ENCODE peak calls at places on chromosomes 7 and 10, in nine cellular contexts. K, J, S, Y, D, X, N, M and F are unnamed samples.
A peak's percentile ranks its signal among the peaks of the same experiment; 100 is the strongest.

GRCh38 chr7:25259487-25260243 is 31.4 kb upstream of the NPVF start:
- DNase-seq in K (peak; percentile 44), J (peak; percentile 63), S (no peak), Y (no peak), D (peak; percentile 80), X (peak; percentile 74), N (peak; percentile 83), M (peak; percentile 76), F (peak; percentile 69)

GRCh38 chr10:85720931-85721330 is 645.7 kb downstream of the GRID1 start:
- DNase-seq in K (no peak), J (no peak), S (no peak), Y (no peak), D (no peak), X (no peak), N (no peak), M (no peak), F (no peak)

GRCh38 chr10:126097558-126098215 is 201.3 kb downstream of the FANK1 start:
- DNase-seq in K (peak; percentile 12), J (no peak), S (no peak), Y (no peak), D (no peak), X (no peak), N (no peak), M (no peak), F (no peak)

GRCh38 chr10:50470798-50471582 is 152.8 kb downstream of the SGMS1 start:
- DNase-seq in K (peak; percentile 86), J (no peak), S (no peak), Y (no peak), D (no peak), X (no peak), N (no peak), M (peak; percentile 17), F (peak; percentile 22)

GRCh38 chr7:25752169-25752568 is 399.8 kb upstream of the NFE2L3 start:
- DNase-seq in K (no peak), J (no peak), S (no peak), Y (no peak), D (no peak), X (no peak), N (no peak), M (no peak), F (no peak)

GRCh38 chr7:107505997-107506682 is 36.3 kb downstream of the GPR22 start:
- DNase-seq in K (no peak), J (no peak), S (no peak), Y (no peak), D (no peak), X (peak; percentile 68), N (peak; percentile 34), M (peak; percentile 16), F (peak; percentile 28)

GRCh38 chr10:23344251-23344841 is at the start of gene C10orf67:
- DNase-seq in K (peak; percentile 58), J (peak; percentile 43), S (peak; percentile 87), Y (peak; percentile 75), D (no peak), X (no peak), N (no peak), M (peak; percentile 39), F (peak; percentile 64)

GRCh38 chr7:116832692-116833091 is 29.7 kb upstream of the CAPZA2 start:
- DNase-seq in K (no peak), J (no peak), S (no peak), Y (no peak), D (no peak), X (no peak), N (no peak), M (no peak), F (no peak)

GRCh38 chr7:143181349-143181748 is 1.9 kb upstream of the TAS2R39 start:
- DNase-seq in K (no peak), J (no peak), S (no peak), Y (no peak), D (no peak), X (no peak), N (no peak), M (no peak), F (no peak)

GRCh38 chr7:48006866-48007265 is 22.0 kb downstream of the SUN3 start:
- DNase-seq in K (no peak), J (no peak), S (no peak), Y (no peak), D (no peak), X (no peak), N (no peak), M (peak; percentile 7), F (no peak)

GRCh38 chr7:23184709-23185354 is 3.0 kb downstream of the NUP42 start:
- DNase-seq in K (peak; percentile 16), J (peak; percentile 58), S (no peak), Y (no peak), D (no peak), X (no peak), N (peak; percentile 27), M (peak; percentile 51), F (no peak)

GRCh38 chr7:21636694-21637093 is 93.9 kb downstream of the DNAH11 start:
- DNase-seq in K (no peak), J (no peak), S (no peak), Y (no peak), D (no peak), X (no peak), N (no peak), M (no peak), F (no peak)

GRCh38 chr10:106355450-106355849 is 809.1 kb downstream of the SORCS1 start:
- DNase-seq in K (no peak), J (no peak), S (no peak), Y (no peak), D (no peak), X (no peak), N (no peak), M (no peak), F (no peak)
- TF ChIP-seq CTCF in K (peak; percentile 12), J (no peak), S (no peak), Y (no peak), D (no peak), X (no peak), N (peak; percentile 70), M (no peak), F (no peak)

DNA sequence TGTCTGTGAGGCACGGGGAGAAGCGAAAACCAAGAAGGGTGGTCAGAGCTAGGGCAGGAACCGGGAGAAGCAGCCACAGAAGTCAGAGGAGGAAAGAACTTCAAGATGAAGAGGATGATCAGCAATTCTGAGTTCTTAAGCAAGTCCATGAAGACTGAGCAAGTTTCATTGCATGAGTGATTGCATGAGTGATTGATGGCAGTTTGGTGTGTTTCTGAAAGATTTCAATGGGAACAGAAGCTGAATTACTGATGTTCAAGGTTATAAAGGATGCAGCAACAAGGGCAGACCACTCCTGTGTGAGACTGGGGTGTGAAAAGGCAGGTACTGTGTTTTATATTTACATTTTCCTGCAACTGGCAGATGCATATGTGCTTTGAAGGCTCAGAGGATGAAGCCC is 35.4 kb downstream of the CCNY start:
- DNase-seq in K (no peak), J (no peak), S (no peak), Y (no peak), D (no peak), X (no peak), N (no peak), M (no peak), F (no peak)
- H3K4me1 ChIP-seq in K (peaks cover 18% of the 10 kb centered on the region), J (peaks cover 91% of the 10 kb centered on the region), S (peaks cover 15% of the 10 kb centered on the region), Y (peaks cover 78% of the 10 kb centered on the region), D (peaks cover 76% of the 10 kb centered on the region), X (peaks cover 48% of the 10 kb centered on the region), N (peaks cover 47% of the 10 kb centered on the region), M (peaks cover 10% of the 10 kb centered on the region), F (peaks cover 18% of the 10 kb centered on the region)

DNA sequence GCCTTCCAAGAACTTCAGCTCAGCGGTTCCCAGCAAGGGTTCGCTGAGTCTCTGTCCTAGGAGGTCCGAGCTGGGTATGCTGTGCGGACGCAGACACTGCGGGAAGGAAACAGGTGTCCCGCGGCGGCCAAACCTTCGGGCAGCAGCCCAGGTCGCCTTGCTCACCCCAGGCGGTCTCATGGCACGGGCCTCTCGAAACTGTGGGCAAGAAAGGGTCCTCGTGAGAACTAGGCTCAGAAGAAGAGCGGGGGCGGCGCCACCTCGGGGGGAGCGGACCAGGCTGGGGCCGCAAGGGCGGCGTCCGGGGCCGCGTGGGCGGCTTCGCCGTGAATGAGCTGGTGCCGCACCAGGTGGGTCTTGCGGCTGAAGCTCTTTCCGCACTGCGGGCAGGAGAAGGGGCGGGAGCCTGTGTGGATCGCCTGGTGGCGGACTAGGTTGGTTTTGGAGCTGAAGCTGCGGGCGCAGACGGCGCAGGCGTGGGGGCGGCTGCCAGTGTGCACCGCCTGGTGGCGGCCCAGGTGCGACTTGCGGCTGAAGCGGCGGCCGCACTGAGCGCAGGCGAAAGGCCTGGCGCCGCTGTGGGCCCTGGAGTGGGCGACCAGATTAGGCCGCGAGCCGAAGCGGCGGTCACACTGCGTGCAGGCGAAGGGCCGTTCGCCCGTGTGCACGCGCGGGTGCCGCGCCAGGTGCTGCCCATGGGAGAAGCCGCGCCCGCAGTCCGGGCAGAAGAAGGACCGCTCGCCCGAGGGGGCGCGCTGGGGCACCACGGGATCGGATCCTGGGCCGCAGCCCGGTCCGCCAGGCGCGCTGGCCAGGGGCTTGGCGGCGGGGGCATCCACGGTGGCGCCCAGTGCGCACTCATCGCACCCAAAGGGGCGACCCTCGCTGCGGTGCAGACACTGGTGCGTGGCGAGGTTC is 8.6 kb downstream of the ZNF467 start:
- DNase-seq in K (no peak), J (no peak), S (no peak), Y (peak; percentile 75), D (no peak), X (no peak), N (no peak), M (no peak), F (no peak)
- TF ChIP-seq CTCF in K (no peak), J (peak; percentile 14), S (no peak), Y (no peak), D (no peak), X (no peak), N (no peak), M (no peak), F (no peak)

GRCh38 chr10:95428702-95429101 is 132.5 kb downstream of the SORBS1 start:
- DNase-seq in K (no peak), J (peak; percentile 60), S (no peak), Y (no peak), D (no peak), X (no peak), N (no peak), M (no peak), F (no peak)

GRCh38 chr10:95429639-95430038 is 131.5 kb downstream of the SORBS1 start:
- DNase-seq in K (no peak), J (no peak), S (no peak), Y (no peak), D (no peak), X (no peak), N (no peak), M (no peak), F (no peak)

GRCh38 chr10:95434583-95434982 is 126.6 kb downstream of the SORBS1 start:
- DNase-seq in K (no peak), J (no peak), S (no peak), Y (no peak), D (no peak), X (no peak), N (no peak), M (no peak), F (no peak)

GRCh38 chr10:95430231-95430951 is 130.8 kb downstream of the SORBS1 start:
- DNase-seq in K (no peak), J (peak; percentile 59), S (no peak), Y (no peak), D (peak; percentile 86), X (peak; percentile 65), N (peak; percentile 66), M (peak; percentile 44), F (peak; percentile 42)

DNA sequence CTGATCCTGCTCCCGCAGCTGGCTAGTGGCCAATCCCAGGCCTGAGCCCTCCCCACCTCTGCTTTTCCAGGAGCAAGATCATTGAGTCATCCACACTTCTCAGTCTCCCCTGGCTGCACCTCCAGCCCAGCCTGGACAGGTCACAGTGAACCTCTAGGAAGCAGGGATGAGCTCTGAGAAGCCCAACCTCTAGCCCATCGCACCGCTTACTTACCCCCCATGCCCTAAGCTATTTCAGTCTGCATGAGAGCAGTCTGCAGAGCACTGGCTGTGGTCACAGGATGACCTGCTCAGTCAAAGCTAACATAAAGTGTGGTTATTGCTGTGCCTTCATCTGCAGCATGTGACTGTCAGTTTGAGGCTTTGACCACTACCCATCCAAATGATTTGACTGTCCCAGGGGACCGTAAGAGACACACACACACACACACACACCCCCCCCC is 129.2 kb downstream of the SORBS1 start:
- DNase-seq in K (no peak), J (no peak), S (no peak), Y (no peak), D (no peak), X (peak; percentile 45), N (no peak), M (no peak), F (no peak)
- H3K4me1 ChIP-seq in K (peaks cover 3% of the 10 kb centered on the region), J (peaks cover 55% of the 10 kb centered on the region), S (no peaks in the 10 kb centered on the region), Y (peaks cover 10% of the 10 kb centered on the region), D (peaks cover 97% of the 10 kb centered on the region), X (peaks cover 51% of the 10 kb centered on the region), N (no peaks in the 10 kb centered on the region), M (no peaks in the 10 kb centered on the region), F (peaks cover 13% of the 10 kb centered on the region)